ENCODE peak calls at places on chromosomes 12 and 14, in nine cellular contexts. O is NCI-H1092; B is DMS 273 treated with DMSO at 0.1 percent for 48 hours; P is hippocampal formation; N is bronchial epithelial cell; V is NCI-H1105 treated with DMSO at 0.1 percent for 48 hours; R is activated naive CD4-positive, alpha-beta T cell treated with anti-CD3 and anti-CD28 coated beads, Interleukin-2, amount 50 U/mL, for 72 hours; F is GM10248; K is lower lobe of right lung. A is an unnamed sample.

GRCh38 chr14:100386121-100386520 is 63.0 kb downstream of the SLC25A47 start:
- DNase-seq in O (no peak), V (no peak), K (no peak), F (no peak), N (no peak), P (no peak), R (no peak), B (no peak), A (no peak)

GRCh38 chr12:26773313-26774104 is 59.5 kb downstream of the ITPR2 start:
- DNase-seq in K (no peak), B (no peak), P (no peak), O (no peak), N (no peak), F (no peak), V (peak), R (no peak), A (no peak)

GRCh38 chr12:22082190-22082701 is 36.2 kb downstream of the CMAS start:
- DNase-seq in F (no peak), O (no peak), N (no peak), B (no peak), V (no peak), R (no peak), K (no peak), P (no peak), A (no peak)

GRCh38 chr14:39430762-39431415 is 1.3 kb downstream of the FBXO33 start:
- DNase-seq in F (no peak), B (no peak), K (no peak), R (no peak), V (no peak), N (no peak), P (no peak), O (no peak), A (no peak)

GRCh38 chr12:2267624-2268477 is 215.1 kb downstream of the CACNA1C start:
- DNase-seq in N (no peak), R (no peak), K (no peak), P (no peak), V (no peak), B (no peak), F (no peak), O (no peak), A (no peak)

GRCh38 chr12:47744005-47744651 is 14.6 kb downstream of the RAPGEF3 start:
- DNase-seq in R (peak), F (peak), B (no peak), O (peak), V (peak), K (peak), P (no peak), N (peak), A (peak)

GRCh38 chr14:29724991-29725390 is 202.7 kb downstream of the PRKD1 start:
- DNase-seq in N (peak), B (peak), K (no peak), R (no peak), F (no peak), P (no peak), V (no peak), O (peak), A (no peak)

GRCh38 chr12:130800312-130800711 is 38.7 kb downstream of the STX2 start:
- DNase-seq in O (no peak), P (no peak), R (no peak), F (no peak), N (no peak), K (no peak), B (no peak), V (no peak), A (no peak)

GRCh38 chr14:39232554-39233415 is 930 bp upstream of the MIA2 start:
- DNase-seq in O (no peak), K (no peak), F (peak), N (no peak), B (no peak), P (no peak), R (no peak), V (no peak), A (no peak)

GRCh38 chr12:32508626-32509025 is 109.3 kb downstream of the FGD4 start:
- DNase-seq in B (no peak), N (peak), P (no peak), R (no peak), K (no peak), F (no peak), V (no peak), O (no peak), A (no peak)

GRCh38 chr12:33349791-33350190 is 89.8 kb downstream of the SYT10 start:
- DNase-seq in N (no peak), P (no peak), R (no peak), F (no peak), O (no peak), K (no peak), B (no peak), V (no peak), A (no peak)

GRCh38 chr14:58072288-58073071 is 79.5 kb downstream of the ARMH4 start:
- DNase-seq in F (peak), R (peak), K (no peak), N (peak), O (peak), B (peak), P (peak), V (peak), A (peak)

GRCh38 chr12:89235189-89235993 is 116.9 kb downstream of the DUSP6 start:
- DNase-seq in P (no peak), N (no peak), B (no peak), R (no peak), K (no peak), V (no peak), F (no peak), O (no peak), A (no peak)

GRCh38 chr12:52247622-52248540 is 14.8 kb downstream of the KRT7 start:
- DNase-seq in K (no peak), P (no peak), B (no peak), V (no peak), O (no peak), N (no peak), R (no peak), F (no peak), A (no peak)

GRCh38 chr14:63854330-63854729 is 1.5 kb downstream of the SYNE2 start:
- DNase-seq in K (no peak), P (no peak), N (no peak), V (no peak), B (no peak), R (no peak), F (no peak), O (no peak), A (no peak)

GRCh38 chr12:98456583-98457573 is 58.5 kb upstream of the TMPO start:
- DNase-seq in V (no peak), R (peak), B (no peak), K (peak), N (no peak), O (no peak), P (no peak), F (peak), A (peak)

GRCh38 chr14:50828738-50829471 is 2.1 kb downstream of the NIN start:
- DNase-seq in V (peak), N (no peak), K (no peak), R (no peak), O (no peak), F (no peak), B (no peak), P (no peak), A (no peak)

GRCh38 chr12:105935981-105936380 is 202.8 kb downstream of the NUAK1 start:
- DNase-seq in N (peak), O (no peak), K (no peak), V (no peak), F (no peak), P (no peak), B (no peak), R (no peak), A (no peak)

GRCh38 chr14:105864651-105865265 is 338.4 kb downstream of the TMEM121 start:
- DNase-seq in R (no peak), O (no peak), P (no peak), B (no peak), F (no peak), K (peak), V (no peak), N (no peak), A (peak)

GRCh38 chr12:6696690-6697583 is 3.7 kb downstream of the PIANP start:
- DNase-seq in R (no peak), P (no peak), N (no peak), K (no peak), B (no peak), O (no peak), V (no peak), F (peak), A (no peak)

GRCh38 chr14:22159968-22160367 is 429.1 kb downstream of the DAD1 start:
- DNase-seq in R (no peak), O (no peak), V (no peak), K (no peak), P (no peak), N (peak), F (no peak), B (no peak), A (no peak)

GRCh38 chr12:124174406-124174805 is 120.5 kb upstream of the RFLNA start:
- DNase-seq in F (no peak), V (no peak), P (no peak), N (no peak), O (no peak), R (no peak), B (no peak), K (no peak), A (no peak)

GRCh38 chr12:108078428-108078827 is 50.7 kb upstream of the WSCD2 start:
- DNase-seq in R (no peak), N (no peak), V (no peak), P (no peak), F (no peak), B (no peak), K (no peak), O (no peak), A (no peak)

GRCh38 chr12:53219956-53220856 is 11.8 kb downstream of the RARG start:
- DNase-seq in N (peak), F (peak), R (peak), O (no peak), V (peak), K (peak), B (no peak), P (peak), A (no peak)

GRCh38 chr14:51716610-51717009 is 64.9 kb downstream of the FRMD6 start:
- DNase-seq in K (no peak), N (peak), V (no peak), P (no peak), B (no peak), F (no peak), O (no peak), R (no peak), A (no peak)

GRCh38 chr12:59075968-59076367 is 155.7 kb upstream of the LRIG3 start:
- DNase-seq in V (no peak), O (no peak), F (no peak), R (no peak), B (no peak), P (no peak), N (no peak), K (no peak), A (no peak)